ENCODE peak calls at places on chromosomes 2 and 18, in ten cellular contexts. J is CD4-positive, alpha-beta memory T cell; A is left ventricle myocardium inferior; G is CD8-positive, alpha-beta T cell; S is activated T-cell treated with anti-CD3 and anti-CD28 coated beads for 1 hour; T is left kidney; K is progenitor cell of endocrine pancreas; M is effector memory CD8-positive, alpha-beta T cell; P is germinal center; O is NCI-H2081. N is an unnamed sample.

GRCh38 chr2:111896576-111896975 is 1.8 kb upstream of the MERTK start:
- DNase-seq in J (no peak), A (no peak), G (no peak), S (no peak), T (no peak), K (no peak), M (no peak), P (no peak), O (no peak), N (no peak)

GRCh38 chr2:36511858-36512630 is 85.9 kb downstream of the FEZ2 start:
- DNase-seq in J (no peak), A (no peak), G (no peak), S (no peak), T (no peak), K (no peak), M (no peak), P (no peak), O (no peak), N (no peak)

GRCh38 chr2:128090909-128091690 is at the start of gene UGGT1:
- DNase-seq in J (peak; percentile 93), A (peak; percentile 93), G (peak; percentile 90), S (peak; percentile 85), T (peak; percentile 99), K (peak; percentile 86), M (peak; percentile 91), P (peak; percentile 93), O (peak; percentile 95), N (peak; percentile 92)

GRCh38 chr18:12079504-12080237 is 14.0 kb upstream of the ANKRD62 start:
- DNase-seq in J (no peak), A (no peak), G (no peak), S (no peak), T (no peak), K (no peak), M (no peak), P (no peak), O (no peak), N (no peak)

GRCh38 chr2:182890305-182890704 is 23.9 kb upstream of the FRZB start:
- DNase-seq in J (no peak), A (no peak), G (no peak), S (no peak), T (peak; percentile 27), K (no peak), M (no peak), P (no peak), O (no peak), N (no peak)

GRCh38 chr2:227297052-227297451 is 28.0 kb upstream of the MFF start:
- DNase-seq in J (no peak), A (no peak), G (no peak), S (no peak), T (no peak), K (no peak), M (no peak), P (no peak), O (no peak), N (no peak)

GRCh38 chr2:10331702-10332401 is 29.1 kb downstream of the HPCAL1 start:
- DNase-seq in J (peak; percentile 49), A (no peak), G (no peak), S (no peak), T (no peak), K (no peak), M (peak; percentile 47), P (peak; percentile 51), O (no peak), N (no peak)

GRCh38 chr2:2921011-2921720 is 456.5 kb downstream of the EIPR1 start:
- DNase-seq in J (no peak), A (no peak), G (no peak), S (no peak), T (no peak), K (no peak), M (no peak), P (no peak), O (no peak), N (no peak)

GRCh38 chr2:18299423-18300212 is 260.8 kb downstream of the RDH14 start:
- DNase-seq in J (no peak), A (no peak), G (no peak), S (no peak), T (peak; percentile 28), K (no peak), M (no peak), P (no peak), O (peak; percentile 3), N (no peak)

GRCh38 chr2:100741880-100742814 is 77.8 kb upstream of the NPAS2 start:
- DNase-seq in J (no peak), A (no peak), G (no peak), S (no peak), T (peak; percentile 82), K (no peak), M (no peak), P (no peak), O (no peak), N (no peak)

GRCh38 chr2:105371156-105371555 is 27.7 kb downstream of the FHL2 start:
- DNase-seq in J (no peak), A (no peak), G (no peak), S (no peak), T (no peak), K (no peak), M (no peak), P (no peak), O (no peak), N (peak; percentile 46)

GRCh38 chr2:236354973-236355595 is 90.9 kb upstream of the ASB18 start:
- DNase-seq in J (no peak), A (no peak), G (no peak), S (no peak), T (no peak), K (no peak), M (no peak), P (no peak), O (no peak), N (peak; percentile 52)

GRCh38 chr2:97935719-97936161 is 60.0 kb downstream of the TMEM131 start:
- DNase-seq in J (no peak), A (no peak), G (no peak), S (no peak), T (peak; percentile 30), K (no peak), M (no peak), P (no peak), O (no peak), N (no peak)

GRCh38 chr2:238945433-238946150 is 97.7 kb downstream of the TWIST2 start:
- DNase-seq in J (no peak), A (peak; percentile 60), G (no peak), S (no peak), T (peak; percentile 58), K (no peak), M (no peak), P (peak; percentile 21), O (no peak), N (peak; percentile 83)

GRCh38 chr18:38033282-38033681 is 467.7 kb upstream of the CELF4 start:
- DNase-seq in J (no peak), A (no peak), G (no peak), S (no peak), T (no peak), K (no peak), M (no peak), P (no peak), O (no peak), N (no peak)

GRCh38 chr2:173432049-173432754 is 77.5 kb downstream of the CDCA7 start:
- DNase-seq in J (no peak), A (no peak), G (no peak), S (no peak), T (no peak), K (no peak), M (no peak), P (no peak), O (no peak), N (no peak)

GRCh38 chr2:41932241-41933034 is 115.4 kb upstream of the PKDCC start:
- DNase-seq in J (no peak), A (peak; percentile 88), G (no peak), S (no peak), T (peak; percentile 80), K (no peak), M (no peak), P (no peak), O (no peak), N (peak; percentile 96)

GRCh38 chr18:59834267-59834666 is 65.5 kb upstream of the PMAIP1 start:
- DNase-seq in J (no peak), A (no peak), G (no peak), S (no peak), T (no peak), K (no peak), M (no peak), P (peak; percentile 36), O (no peak), N (no peak)

GRCh38 chr2:241011296-241011600 is 12.8 kb downstream of the SNED1 start:
- DNase-seq in J (no peak), A (no peak), G (no peak), S (no peak), T (no peak), K (peak; percentile 7), M (no peak), P (no peak), O (no peak), N (peak; percentile 16)

GRCh38 chr2:85011747-85012146 is 40.8 kb downstream of the KCMF1 start:
- DNase-seq in J (no peak), A (no peak), G (no peak), S (no peak), T (no peak), K (no peak), M (no peak), P (no peak), O (no peak), N (no peak)